ENCODE peak calls at places on chromosomes 1 and 21, in five cellular contexts. Q is SK-MEL-5; L is NCI-H345; V is SHP77; W is activated CD4-positive, alpha-beta memory T cell treated with anti-CD3 and anti-CD28 coated beads for 36 hours. B is an unnamed sample.

GRCh38 chr1:203627819-203628184 is 1.2 kb downstream of the ATP2B4 start:
- DNase-seq in Q (no peak), V (no peak), W (peak; percentile 59), L (no peak), B (peak; percentile 12)

GRCh38 chr1:40806240-40806639 is 22.7 kb downstream of the KCNQ4 start:
- DNase-seq in W (no peak), Q (no peak), L (no peak), V (no peak), B (no peak)

GRCh38 chr1:82377201-82377884 is 576.6 kb downstream of the ADGRL2 start:
- DNase-seq in V (no peak), W (no peak), Q (no peak), L (no peak), B (no peak)

GRCh38 chr21:43712268-43712942 is 6.5 kb upstream of the PDXK start:
- DNase-seq in Q (no peak), V (no peak), W (no peak), L (peak; percentile 73), B (peak; percentile 32)

GRCh38 chr1:97091679-97092078 is 370.1 kb downstream of the PTBP2 start:
- DNase-seq in L (no peak), V (no peak), Q (no peak), W (no peak), B (no peak)

GRCh38 chr1:212260557-212261342 is 24.5 kb upstream of the PPP2R5A start:
- DNase-seq in Q (no peak), V (no peak), W (peak; percentile 45), L (no peak), B (no peak)

GRCh38 chr1:10033359-10033845 is 644 bp downstream of the UBE4B start:
- DNase-seq in W (no peak), V (peak; percentile 32), L (peak; percentile 17), Q (peak; percentile 47), B (peak; percentile 24)

GRCh38 chr21:28431022-28431421 is 561.7 kb downstream of the LTN1 start:
- DNase-seq in Q (no peak), V (no peak), W (no peak), L (no peak), B (no peak)

GRCh38 chr1:54335396-54336056 is 70.7 kb downstream of the SSBP3 start:
- DNase-seq in Q (peak; percentile 26), L (no peak), V (no peak), W (no peak), B (no peak)

GRCh38 chr1:218779341-218779831 is 394.3 kb upstream of the LYPLAL1 start:
- DNase-seq in Q (no peak), L (no peak), V (no peak), W (no peak), B (peak; percentile 67)

GRCh38 chr1:219788091-219788490 is 140.3 kb downstream of the SLC30A10 start:
- DNase-seq in Q (no peak), V (no peak), W (no peak), L (no peak), B (no peak)

GRCh38 chr1:245765241-245766000 is 610.6 kb downstream of the KIF26B start:
- DNase-seq in Q (no peak), L (no peak), W (no peak), V (no peak), B (no peak)

GRCh38 chr1:155961937-155962336 is 16.4 kb downstream of the ARHGEF2 start:
- DNase-seq in L (no peak), W (peak; percentile 47), V (no peak), Q (peak; percentile 50), B (no peak)

GRCh38 chr1:109928591-109929111 is 18.0 kb downstream of the CSF1 start:
- DNase-seq in Q (no peak), V (no peak), W (no peak), L (no peak), B (no peak)

GRCh38 chr1:7578206-7578605 is 192.9 kb upstream of the VAMP3 start:
- DNase-seq in L (no peak), V (no peak), W (no peak), Q (no peak), B (no peak)

GRCh38 chr1:198771562-198772153 is 132.8 kb downstream of the PTPRC start:
- DNase-seq in W (no peak), V (peak; percentile 19), Q (peak; percentile 59), L (peak; percentile 18), B (peak; percentile 1)

GRCh38 chr1:43760745-43761343 is 53.5 kb downstream of the ST3GAL3 start:
- DNase-seq in L (no peak), Q (no peak), W (no peak), V (no peak), B (no peak)

GRCh38 chr1:20964540-20965484 is 177.7 kb upstream of the HP1BP3 start:
- DNase-seq in Q (no peak), L (no peak), V (peak; percentile 86), W (no peak), B (no peak)

GRCh38 chr1:56954664-56955063 is 11.2 kb downstream of the C8B start:
- DNase-seq in W (no peak), L (no peak), V (no peak), Q (no peak), B (no peak)

B was measured in NCI-H526.